ENCODE peak calls at places on chromosome 1, in five cellular contexts. B is K562, Y is HepG2, E is H1, N is GM12878. P is an unnamed sample.

GRCh38 chr1:8134546-8135235 is 108.6 kb upstream of the ERRFI1 start:
- DNase-seq in Y (no peak), N (no peak), B (no peak), E (no peak), P (no peak)

GRCh38 chr1:181152892-181153633 is 64.6 kb downstream of the IER5 start:
- DNase-seq in B (peak), Y (no peak), E (no peak), N (no peak), P (no peak)

GRCh38 chr1:236066828-236067386 is 2.0 kb upstream of the NID1 start:
- DNase-seq in B (no peak), Y (no peak), N (peak), E (no peak), P (no peak)

GRCh38 chr1:41232305-41232704 is 9.8 kb downstream of the SCMH1 start:
- DNase-seq in Y (peak), N (no peak), E (no peak), B (no peak), P (no peak)

GRCh38 chr1:214425101-214425500 is 126.3 kb downstream of the PTPN14 start:
- DNase-seq in E (no peak), B (no peak), Y (no peak), N (no peak), P (no peak)

GRCh38 chr1:164560504-164560903 is 1.5 kb downstream of the PBX1 start:
- DNase-seq in N (no peak), B (no peak), Y (no peak), E (no peak), P (no peak)

GRCh38 chr1:77322061-77322900 is 40.5 kb downstream of the AK5 start:
- DNase-seq in Y (peak), E (peak), N (no peak), B (peak), P (peak)

GRCh38 chr1:244104309-244105060 is 53.4 kb downstream of the ZBTB18 start:
- DNase-seq in E (no peak), B (no peak), N (no peak), Y (peak), P (no peak)

GRCh38 chr1:30779294-30780071 is 21.9 kb upstream of the LAPTM5 start:
- DNase-seq in E (peak), N (no peak), B (peak), Y (peak), P (peak)

GRCh38 chr1:6998267-6998666 is 213.0 kb downstream of the CAMTA1 start:
- DNase-seq in Y (peak), E (peak), B (peak), N (no peak), P (peak)

GRCh38 chr1:198970919-198971318 is 332.1 kb downstream of the PTPRC start:
- DNase-seq in B (no peak), E (no peak), Y (peak), N (no peak), P (no peak)

GRCh38 chr1:165697491-165697880 is 876 bp downstream of the ALDH9A1 start:
- DNase-seq in N (no peak), B (no peak), E (no peak), Y (no peak), P (no peak)

GRCh38 chr1:226717256-226717909 is 21.7 kb downstream of the ITPKB start:
- DNase-seq in B (no peak), Y (no peak), N (no peak), E (no peak), P (no peak)

GRCh38 chr1:205189162-205189561 is 22.3 kb downstream of the DSTYK start:
- DNase-seq in E (no peak), Y (no peak), N (no peak), B (no peak), P (no peak)

GRCh38 chr1:208513799-208514198 is 269.6 kb upstream of the PLXNA2 start:
- DNase-seq in Y (no peak), E (no peak), N (no peak), B (no peak), P (no peak)

GRCh38 chr1:3071507-3072177 is 2.6 kb downstream of the PRDM16 start:
- DNase-seq in N (no peak), E (no peak), B (no peak), Y (no peak), P (no peak)

GRCh38 chr1:223344491-223344890 is 19.5 kb downstream of the SUSD4 start:
- DNase-seq in Y (no peak), E (no peak), N (no peak), B (peak), P (no peak)

GRCh38 chr1:26097696-26098095 is 13.9 kb upstream of the PDIK1L start:
- DNase-seq in N (no peak), Y (no peak), B (peak), E (no peak), P (no peak)

GRCh38 chr1:230348386-230349022 is 77.6 kb downstream of the PGBD5 start:
- DNase-seq in E (no peak), Y (no peak), N (no peak), B (no peak), P (no peak)

GRCh38 chr1:36622741-36623648 is 140.3 kb upstream of the CSF3R start:
- DNase-seq in Y (peak), E (no peak), N (no peak), B (no peak), P (no peak)

GRCh38 chr1:201593200-201593828 is 54.4 kb downstream of the NAV1 start:
- DNase-seq in N (no peak), E (no peak), Y (no peak), B (no peak), P (no peak)

GRCh38 chr1:188670837-188671236 is 1806.8 kb downstream of the BRINP3 start:
- DNase-seq in Y (peak), B (no peak), N (no peak), E (no peak), P (peak)

GRCh38 chr1:245154429-245155185 is at the start of gene KIF26B:
- DNase-seq in E (no peak), N (no peak), Y (peak), B (peak), P (no peak)

GRCh38 chr1:206080421-206080820 is 27.4 kb downstream of the RHEX start:
- DNase-seq in N (no peak), B (no peak), Y (no peak), E (no peak), P (no peak)

GRCh38 chr1:110209715-110210603 is at the start of gene KCNC4:
- DNase-seq in Y (peak), E (peak), N (peak), B (peak), P (peak)

GRCh38 chr1:110208916-110209650 is 1.0 kb upstream of the KCNC4 start:
- DNase-seq in N (no peak), Y (no peak), B (peak), E (no peak), P (no peak)

GRCh38 chr1:110211503-110212164 is 1.5 kb downstream of the KCNC4 start:
- DNase-seq in B (no peak), E (no peak), Y (no peak), N (no peak), P (no peak)

GRCh38 chr1:110212165-110213142 is 2.3 kb downstream of the KCNC4 start:
- DNase-seq in Y (no peak), B (no peak), E (no peak), N (no peak), P (no peak)

GRCh38 chr1:110210604-110211502 is 739 bp downstream of the KCNC4 start:
- DNase-seq in E (no peak), B (peak), Y (no peak), N (no peak), P (no peak)
- TF ChIP-seq SIN3A in E (no peak), B (no peak), Y (no peak), N (no peak), P (no peak)

GRCh38 chr1:61618193-61618592 is 106.7 kb downstream of the TM2D1 start:
- DNase-seq in E (no peak), Y (no peak), B (no peak), N (no peak), P (no peak)

GRCh38 chr1:61618755-61619154 is 106.2 kb downstream of the TM2D1 start:
- DNase-seq in B (no peak), Y (no peak), E (no peak), N (no peak), P (no peak)

GRCh38 chr1:61612600-61612999 is 112.3 kb downstream of the TM2D1 start:
- DNase-seq in Y (no peak), E (no peak), B (no peak), N (no peak), P (no peak)

DNA sequence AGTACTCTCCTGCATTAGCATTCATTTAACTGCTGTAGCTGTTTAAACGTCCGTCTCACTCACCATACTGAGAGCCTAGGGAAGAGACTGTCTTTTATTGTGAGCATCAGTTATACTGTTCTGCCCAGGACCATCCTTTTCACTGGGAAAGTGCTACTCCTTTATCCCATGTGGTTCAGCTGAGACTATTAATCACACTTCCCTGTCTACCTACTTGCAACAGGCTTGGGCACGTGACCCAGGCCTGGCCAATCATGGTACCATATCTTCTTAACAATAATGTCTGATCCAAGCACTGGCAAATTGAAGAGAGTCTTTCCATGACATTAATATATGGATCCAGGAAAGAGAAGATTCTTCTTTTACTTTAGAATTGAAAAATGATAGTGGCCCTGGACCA is 108.1 kb downstream of the TM2D1 start:
- DNase-seq in B (no peak), E (no peak), N (no peak), Y (no peak), P (no peak)
- H3K4me2 ChIP-seq in B (no peak), E (no peak), N (no peak), Y (no peak), P (no peak)

GRCh38 chr1:117605164-117605810 is 561 bp upstream of the TENT5C start:
- DNase-seq in B (peak), Y (peak), N (no peak), E (no peak), P (no peak)

GRCh38 chr1:117606608-117607261 is 887 bp downstream of the TENT5C start:
- DNase-seq in B (peak), N (no peak), E (no peak), Y (no peak), P (no peak)

GRCh38 chr1:117608213-117608612 is 2.4 kb downstream of the TENT5C start:
- DNase-seq in B (no peak), N (no peak), E (no peak), Y (no peak), P (no peak)

GRCh38 chr1:117607471-117607870 is 1.6 kb downstream of the TENT5C start:
- DNase-seq in B (peak), N (no peak), Y (no peak), E (no peak), P (no peak)

GRCh38 chr1:117605811-117606607 is at the start of gene TENT5C:
- DNase-seq in E (peak), N (peak), Y (peak), B (peak), P (peak)
- TF ChIP-seq EZH2 in E (no peak), N (no peak), Y (no peak), B (no peak), P (no peak)

GRCh38 chr1:83998599-83999315 is at the start of gene TTLL7:
- DNase-seq in N (no peak), E (no peak), Y (peak), B (peak), P (no peak)
- TF ChIP-seq SIN3A in N (no peak), E (peak), Y (no peak), B (peak), P (no peak)

DNA sequence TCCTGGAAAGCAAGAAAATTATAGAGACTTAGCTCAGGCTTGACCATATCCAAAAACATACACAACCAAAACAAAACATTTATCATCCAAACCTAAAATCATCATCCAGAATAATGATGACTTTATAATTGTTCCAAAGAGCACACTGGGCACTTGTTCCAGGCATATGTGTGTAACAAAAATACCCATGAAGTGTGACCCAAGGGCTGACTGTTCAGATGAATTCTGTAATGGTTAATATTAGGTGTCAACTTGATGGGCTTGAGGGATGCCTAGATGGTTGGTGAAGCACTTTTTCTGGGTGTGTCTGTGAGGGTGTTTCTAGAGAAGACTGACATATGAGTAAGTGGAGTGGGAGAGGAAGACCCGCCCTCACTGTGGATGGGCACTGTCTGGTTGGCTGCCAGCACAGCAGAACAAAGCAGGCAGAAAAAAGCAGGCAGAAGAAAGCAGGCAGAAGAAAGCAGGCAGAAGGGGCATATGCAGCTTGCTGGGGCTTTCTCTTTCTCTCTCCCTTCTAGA is 43.1 kb upstream of the CD2 start:
- DNase-seq in B (no peak), N (no peak), Y (no peak), E (no peak), P (no peak)
- H3K4me2 ChIP-seq in B (no peak), N (no peak), Y (no peak), E (no peak), P (no peak)

DNA sequence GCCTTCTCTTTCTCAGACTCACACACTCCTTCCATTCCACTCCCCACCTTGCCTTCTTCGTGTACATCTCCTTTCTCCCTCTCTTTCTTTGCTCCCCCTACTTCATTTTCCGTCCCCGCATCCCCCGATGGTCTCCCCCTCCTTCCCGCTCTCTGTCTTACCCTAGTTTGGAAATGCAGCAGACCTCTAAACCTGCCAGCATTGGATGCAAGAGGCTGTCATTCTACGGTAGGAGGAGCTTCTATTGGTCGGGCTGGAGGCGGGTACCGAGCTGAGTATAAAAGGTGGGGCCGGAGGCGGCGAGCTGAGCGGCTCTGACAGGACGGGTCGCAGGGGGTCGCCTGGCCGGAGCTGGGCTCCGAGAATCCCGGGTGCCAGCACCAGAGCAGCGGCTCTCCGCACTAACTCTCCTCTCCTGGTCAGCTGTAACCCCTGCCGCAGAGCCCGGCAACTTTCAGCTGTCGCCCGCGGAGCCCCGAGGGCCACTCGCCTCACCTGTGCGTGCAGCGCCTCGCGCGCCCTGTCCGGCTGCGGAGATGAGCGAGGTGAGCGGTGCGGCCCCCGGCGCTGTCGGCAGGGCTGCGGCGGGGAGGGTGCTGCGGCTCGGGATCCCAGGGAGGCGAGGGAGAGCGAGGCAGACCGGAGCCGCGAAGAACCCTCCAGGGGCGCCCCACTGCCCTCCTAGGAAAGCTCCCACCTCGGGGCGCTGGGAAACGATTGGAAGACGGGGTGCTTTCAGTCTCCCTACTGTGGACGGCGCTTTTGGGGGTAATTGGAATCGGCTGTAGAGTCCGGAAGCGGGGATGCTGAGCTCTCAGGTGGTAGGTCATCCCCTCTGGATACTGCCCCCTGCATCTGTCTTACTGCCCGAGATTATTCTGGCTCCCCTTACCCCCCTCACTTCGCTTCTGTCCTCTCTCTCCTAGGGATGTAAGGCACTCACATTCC is at the start of gene PCP4L1:
- DNase-seq in E (peak), Y (no peak), N (no peak), B (no peak), P (no peak)
- TF ChIP-seq EZH2 in E (peak), Y (no peak), N (no peak), B (no peak), P (no peak)

GRCh38 chr1:42966688-42967609 is 8.3 kb upstream of the SLC2A1 start:
- DNase-seq in N (no peak), E (peak), B (peak), Y (peak), P (peak)
- TF ChIP-seq SIN3A in N (no peak), E (peak), B (no peak), Y (no peak), P (peak)

P was measured in HCT116.